ENCODE peak calls at places on chromosomes 16 and 17, in ten cellular contexts. L is CD8-positive, alpha-beta T cell; U is fibroblast of villous mesenchyme; E is GM23338; C is astrocyte of the spinal cord; X is tibial nerve; P is AG04449; O is neural progenitor cell; K is H1; G is dorsolateral prefrontal cortex. M is an unnamed sample.

GRCh38 chr16:31487720-31488629 is 5.1 kb downstream of the SLC5A2 start:
- DNase-seq in U (peak; percentile 46), G (no peak), K (peak; percentile 87), C (no peak), O (peak; percentile 76), P (no peak), L (peak; percentile 46), E (peak; percentile 89), X (no peak), M (no peak)

GRCh38 chr17:42329025-42329976 is 41.0 kb downstream of the STAT5A start:
- DNase-seq in P (no peak), G (no peak), C (peak; percentile 80), O (peak; percentile 90), X (no peak), L (no peak), U (peak; percentile 51), K (peak; percentile 74), E (peak; percentile 98), M (peak; percentile 69)

GRCh38 chr17:6546069-6546718 is 10.2 kb downstream of the PITPNM3 start:
- DNase-seq in G (no peak), U (no peak), K (no peak), X (no peak), P (no peak), E (no peak), L (no peak), O (no peak), C (peak; percentile 77), M (no peak)

GRCh38 chr17:17837966-17838962 is 1.5 kb upstream of the SREBF1 start:
- DNase-seq in O (peak; percentile 41), L (no peak), G (no peak), X (peak; percentile 71), E (peak; percentile 95), C (peak; percentile 44), K (peak; percentile 72), P (no peak), U (peak; percentile 62), M (no peak)

GRCh38 chr17:40063034-40063765 is 435 bp downstream of the THRA start:
- DNase-seq in K (peak; percentile 89), U (peak; percentile 61), C (no peak), L (no peak), X (peak; percentile 59), G (no peak), P (no peak), O (peak; percentile 86), E (peak; percentile 83), M (no peak)

GRCh38 chr17:83194189-83194565 is 114.8 kb downstream of the METRNL start:
- DNase-seq in E (no peak), P (no peak), L (no peak), C (no peak), G (no peak), U (no peak), O (no peak), X (peak; percentile 7), K (no peak), M (no peak)

GRCh38 chr16:2009302-2009711 is 314 bp downstream of the ZNF598 start:
- DNase-seq in U (no peak), E (no peak), C (no peak), O (no peak), P (no peak), X (no peak), G (no peak), K (no peak), L (no peak), M (no peak)

GRCh38 chr16:89658221-89658879 is 714 bp downstream of the SPATA33 start:
- DNase-seq in U (peak; percentile 18), E (no peak), O (peak; percentile 53), P (no peak), G (no peak), X (no peak), K (no peak), C (no peak), L (no peak), M (no peak)

GRCh38 chr17:57425903-57426574 is 169.7 kb downstream of the MSI2 start:
- DNase-seq in X (no peak), G (no peak), C (no peak), K (no peak), P (no peak), O (peak; percentile 29), U (no peak), E (peak; percentile 40), L (no peak), M (no peak)

GRCh38 chr17:2068101-2068518 is 13.2 kb downstream of the HIC1 start:
- DNase-seq in L (no peak), E (no peak), C (peak; percentile 92), U (peak; percentile 94), K (no peak), G (no peak), O (no peak), X (no peak), P (peak; percentile 84), M (no peak)

GRCh38 chr17:5526821-5527598 is 40.6 kb downstream of the MIS12 start:
- DNase-seq in E (no peak), C (peak; percentile 93), G (peak; percentile 79), L (no peak), O (peak; percentile 26), X (no peak), K (no peak), U (peak; percentile 97), P (peak; percentile 85), M (peak; percentile 74)

GRCh38 chr16:31344712-31345111 is 10.3 kb upstream of the ITGAX start:
- DNase-seq in X (no peak), K (no peak), C (no peak), U (no peak), E (no peak), P (no peak), L (no peak), G (no peak), O (no peak), M (no peak)

GRCh38 chr16:34743115-34743514 is 1283.7 kb downstream of the TP53TG3F start:
- DNase-seq in U (no peak), X (no peak), E (no peak), G (no peak), O (no peak), K (no peak), P (no peak), L (no peak), C (no peak), M (no peak)

GRCh38 chr17:45127583-45128300 is 4.6 kb downstream of the PLCD3 start:
- DNase-seq in K (no peak), L (no peak), C (peak; percentile 46), X (peak; percentile 59), E (no peak), O (peak; percentile 51), P (no peak), G (no peak), U (peak; percentile 53), M (no peak)

GRCh38 chr17:37490022-37490587 is 414 bp downstream of the DUSP14 start:
- DNase-seq in E (peak; percentile 85), U (peak; percentile 55), K (peak; percentile 83), G (peak; percentile 46), L (peak; percentile 57), P (no peak), X (peak; percentile 29), O (peak; percentile 78), C (peak; percentile 51), M (no peak)

GRCh38 chr17:15233022-15233805 is 31.9 kb downstream of the PMP22 start:
- DNase-seq in U (peak; percentile 55), X (no peak), O (peak; percentile 10), C (peak; percentile 31), L (no peak), E (peak; percentile 54), K (no peak), G (peak; percentile 46), P (peak; percentile 31), M (no peak)

GRCh38 chr16:86345521-86345920 is 164.8 kb upstream of the FOXF1 start:
- DNase-seq in C (no peak), G (no peak), X (no peak), K (no peak), U (no peak), P (no peak), L (no peak), O (no peak), E (no peak), M (no peak)

GRCh38 chr17:29341726-29342125 is 47.8 kb upstream of the NUFIP2 start:
- DNase-seq in O (no peak), G (no peak), C (no peak), E (no peak), K (no peak), X (no peak), P (no peak), L (no peak), U (peak; percentile 80), M (peak; percentile 2)

GRCh38 chr17:77177002-77177401 is 36.2 kb downstream of the SEC14L1 start:
- DNase-seq in U (no peak), E (no peak), L (no peak), O (no peak), C (no peak), X (no peak), P (no peak), G (no peak), K (no peak), M (no peak)

GRCh38 chr16:51648521-51648920 is 497.5 kb upstream of the SALL1 start:
- DNase-seq in E (no peak), G (no peak), K (no peak), U (no peak), X (no peak), P (no peak), O (no peak), L (no peak), C (peak; percentile 64), M (no peak)

GRCh38 chr17:39191750-39192510 is 5.5 kb downstream of the CACNB1 start:
- DNase-seq in L (no peak), K (no peak), X (no peak), O (no peak), G (no peak), P (no peak), U (no peak), E (no peak), C (no peak), M (no peak)

GRCh38 chr16:88606146-88606757 is 32.1 kb upstream of the IL17C start:
- DNase-seq in X (no peak), U (no peak), G (no peak), K (no peak), C (no peak), L (no peak), O (no peak), E (no peak), P (no peak), M (no peak)
- TF ChIP-seq CTCF in X (no peak), U (no peak), G (no peak), K (no peak), C (no peak), L (no peak), O (no peak), E (no peak), P (no peak), M (no peak)

GRCh38 chr17:74631468-74632195 is 8.1 kb upstream of the CD300E start:
- DNase-seq in U (peak; percentile 74), P (no peak), L (no peak), K (no peak), E (no peak), X (no peak), C (no peak), O (no peak), G (no peak), M (no peak)
- H3K4me3 ChIP-seq in U (no peak overlapping the region), P (no peak overlapping the region), L (no peak overlapping the region), K (no peak overlapping the region), E (no peak overlapping the region), X (no peak overlapping the region), C (no peak overlapping the region), O (no peak overlapping the region), G (no peak overlapping the region), M (no peak overlapping the region)

GRCh38 chr17:50909765-50910661 is 43.9 kb upstream of the TOB1 start:
- DNase-seq in K (no peak), L (peak; percentile 71), C (no peak), O (no peak), X (no peak), G (no peak), P (no peak), E (no peak), U (no peak), M (no peak)
- TF ChIP-seq CTCF in K (no peak), L (no peak), C (no peak), O (no peak), X (no peak), G (no peak), P (no peak), E (no peak), U (no peak), M (no peak)

GRCh38 chr17:27558341-27558740 is 72.6 kb upstream of the LGALS9 start:
- DNase-seq in L (no peak), U (no peak), E (no peak), X (no peak), P (no peak), C (no peak), K (no peak), G (no peak), O (no peak), M (no peak)
- H3K4me3 ChIP-seq in L (no peak overlapping the region), U (no peak overlapping the region), E (no peak overlapping the region), X (no peak overlapping the region), P (no peak overlapping the region), C (no peak overlapping the region), K (no peak overlapping the region), G (no peak overlapping the region), O (no peak overlapping the region), M (no peak overlapping the region)

M was measured in epithelial cell of proximal tubule.